ENCODE peak calls at places on chromosomes 2 and 18, in seven cellular contexts. T is IMR-90, V is H1, W is neuronal stem cell, R is mesenchymal stem cell, X is mesendoderm, P is trophoblast cell. D is an unnamed sample.

GRCh38 chr18:7568426-7568825 is 1.3 kb downstream of the PTPRM start:
- DNase-seq in T (peak; percentile 20), V (no peak), W (no peak), R (peak; percentile 59), X (peak; percentile 74), P (no peak), D (peak; percentile 68)

GRCh38 chr18:48613589-48613988 is 74.8 kb downstream of the CTIF start:
- DNase-seq in T (peak; percentile 49), V (no peak), W (no peak), R (no peak), X (no peak), P (no peak), D (no peak)

GRCh38 chr18:9242987-9243386 is 91.6 kb upstream of the TWSG1 start:
- DNase-seq in T (no peak), V (no peak), W (no peak), R (no peak), X (no peak), P (no peak), D (no peak)

GRCh38 chr2:42931818-42932195 is 139.4 kb upstream of the HAAO start:
- DNase-seq in T (peak; percentile 28), V (no peak), W (no peak), R (no peak), X (peak; percentile 76), P (no peak), D (no peak)

GRCh38 chr2:107684421-107684820 is 142.3 kb upstream of the RGPD4 start:
- DNase-seq in T (no peak), V (no peak), W (no peak), R (no peak), X (no peak), P (no peak), D (no peak)

GRCh38 chr2:128359841-128360240 is 41.2 kb upstream of the HS6ST1 start:
- DNase-seq in T (no peak), V (no peak), W (no peak), R (no peak), X (no peak), P (no peak), D (no peak)

GRCh38 chr2:10659898-10660568 is 29.7 kb downstream of the NOL10 start:
- DNase-seq in T (peak; percentile 90), V (no peak), W (peak; percentile 35), R (peak; percentile 78), X (peak; percentile 45), P (peak; percentile 82), D (peak; percentile 63)

GRCh38 chr18:72700961-72701710 is 157.0 kb upstream of the CBLN2 start:
- DNase-seq in T (peak; percentile 14), V (no peak), W (no peak), R (peak; percentile 34), X (peak; percentile 22), P (no peak), D (no peak)

GRCh38 chr2:190765386-190766173 is 115.0 kb upstream of the GLS start:
- DNase-seq in T (peak; percentile 89), V (no peak), W (no peak), R (peak; percentile 81), X (no peak), P (no peak), D (no peak)

GRCh38 chr18:26618130-26618529 is 69.8 kb upstream of the KCTD1 start:
- DNase-seq in T (no peak), V (no peak), W (no peak), R (no peak), X (no peak), P (no peak), D (no peak)

GRCh38 chr2:3127710-3128109 is 249.9 kb downstream of the EIPR1 start:
- DNase-seq in T (no peak), V (no peak), W (no peak), R (no peak), X (no peak), P (no peak), D (no peak)

GRCh38 chr2:108935231-108935863 is 53.7 kb downstream of the EDAR start:
- DNase-seq in T (no peak), V (no peak), W (peak; percentile 48), R (no peak), X (peak; percentile 30), P (no peak), D (no peak)

GRCh38 chr18:48227206-48227605 is 182.0 kb downstream of the ZBTB7C start:
- DNase-seq in T (no peak), V (no peak), W (no peak), R (no peak), X (no peak), P (no peak), D (no peak)

GRCh38 chr2:26722911-26723310 is 30.4 kb downstream of the KCNK3 start:
- DNase-seq in T (no peak), V (no peak), W (no peak), R (no peak), X (no peak), P (no peak), D (no peak)

GRCh38 chr2:163182764-163183354 is 344.3 kb upstream of the KCNH7 start:
- DNase-seq in T (peak; percentile 32), V (no peak), W (no peak), R (peak; percentile 27), X (no peak), P (no peak), D (no peak)

GRCh38 chr2:26735883-26736588 is 28.0 kb upstream of the SLC35F6 start:
- DNase-seq in T (no peak), V (no peak), W (no peak), R (no peak), X (no peak), P (no peak), D (no peak)

GRCh38 chr2:109707281-109708147 is 86.6 kb upstream of the RGPD5 start:
- DNase-seq in T (no peak), V (no peak), W (no peak), R (no peak), X (no peak), P (no peak), D (no peak)

GRCh38 chr18:2958819-2959298 is 54.1 kb downstream of the LPIN2 start:
- DNase-seq in T (peak; percentile 63), V (no peak), W (no peak), R (peak; percentile 89), X (no peak), P (no peak), D (no peak)

GRCh38 chr2:86383844-86384243 is 46.4 kb upstream of the REEP1 start:
- DNase-seq in T (peak; percentile 73), V (no peak), W (no peak), R (peak; percentile 22), X (no peak), P (no peak), D (no peak)

GRCh38 chr2:230124792-230125452 is 56.2 kb upstream of the SLC16A14 start:
- DNase-seq in T (no peak), V (no peak), W (no peak), R (no peak), X (no peak), P (no peak), D (no peak)

GRCh38 chr2:64879745-64880144 is 109.5 kb upstream of the SLC1A4 start:
- DNase-seq in T (no peak), V (no peak), W (no peak), R (no peak), X (no peak), P (no peak), D (no peak)

GRCh38 chr18:25351280-25351772 is 640 bp downstream of the ZNF521 start:
- DNase-seq in T (peak; percentile 1), V (no peak), W (peak; percentile 51), R (peak; percentile 49), X (no peak), P (no peak), D (no peak)

GRCh38 chr18:48539406-48540328 is 836 bp downstream of the CTIF start:
- DNase-seq in T (peak; percentile 59), V (no peak), W (peak; percentile 57), R (peak; percentile 78), X (peak; percentile 81), P (peak; percentile 60), D (peak; percentile 50)

GRCh38 chr2:238131761-238132462 is 6.6 kb upstream of the KLHL30 start:
- DNase-seq in T (no peak), V (no peak), W (no peak), R (no peak), X (no peak), P (no peak), D (no peak)

GRCh38 chr2:238128061-238129040 is 10.1 kb upstream of the KLHL30 start:
- DNase-seq in T (no peak), V (no peak), W (no peak), R (no peak), X (no peak), P (no peak), D (peak; percentile 82)

GRCh38 chr2:238129166-238130010 is 9.1 kb upstream of the KLHL30 start:
- DNase-seq in T (no peak), V (no peak), W (no peak), R (no peak), X (no peak), P (no peak), D (no peak)

GRCh38 chr2:238130696-238131628 is 7.5 kb upstream of the KLHL30 start:
- DNase-seq in T (no peak), V (no peak), W (no peak), R (no peak), X (no peak), P (no peak), D (no peak)

GRCh38 chr2:238130111-238130695 is 8.3 kb upstream of the KLHL30 start:
- DNase-seq in T (no peak), V (no peak), W (no peak), R (no peak), X (no peak), P (no peak), D (no peak)
- H4K8ac ChIP-seq in T (no peak overlapping the region), V (peak overlapping the region; percentile 63), W (no peak overlapping the region), R (no peak overlapping the region), X (no peak overlapping the region), P (no peak overlapping the region), D (no peak overlapping the region)

DNA sequence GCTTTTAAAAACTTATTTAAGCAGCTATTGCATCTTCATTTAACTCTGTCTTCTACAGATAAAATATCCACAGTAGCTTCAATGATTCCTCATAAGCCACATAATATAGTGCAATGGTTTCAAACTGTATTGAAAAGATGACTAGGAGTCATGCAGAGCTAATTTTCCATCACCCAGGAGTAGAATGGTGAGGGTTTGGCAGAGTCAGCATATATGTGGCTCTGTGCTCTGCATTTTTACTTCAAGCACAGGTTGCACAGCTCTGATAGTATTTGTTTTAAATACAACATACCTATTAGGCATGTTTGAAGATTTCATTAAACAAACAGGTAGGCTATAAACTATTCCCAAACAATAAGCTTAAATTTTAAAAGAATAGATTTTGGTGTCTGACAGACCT is 731.9 kb upstream of the VRK2 start:
- DNase-seq in T (no peak), V (no peak), W (no peak), R (no peak), X (no peak), P (no peak), D (no peak)
- H4K8ac ChIP-seq in T (no peak overlapping the region), V (no peak overlapping the region), W (no peak overlapping the region), R (no peak overlapping the region), X (no peak overlapping the region), P (no peak overlapping the region), D (no peak overlapping the region)

GRCh38 chr2:233185963-233186362 is 65.5 kb upstream of the ATG16L1 start:
- DNase-seq in T (no peak), V (no peak), W (no peak), R (no peak), X (no peak), P (no peak), D (no peak)
- H4K8ac ChIP-seq in T (no peak overlapping the region), V (no peak overlapping the region), W (no peak overlapping the region), R (no peak overlapping the region), X (no peak overlapping the region), P (no peak overlapping the region), D (no peak overlapping the region)

GRCh38 chr2:156779416-156780117 is 343.4 kb downstream of the GPD2 start:
- DNase-seq in T (no peak), V (no peak), W (no peak), R (no peak), X (no peak), P (no peak), D (no peak)

GRCh38 chr2:156784034-156784433 is 347.9 kb downstream of the GPD2 start:
- DNase-seq in T (no peak), V (no peak), W (no peak), R (no peak), X (no peak), P (no peak), D (no peak)

GRCh38 chr2:156778916-156779315 is 342.7 kb downstream of the GPD2 start:
- DNase-seq in T (no peak), V (no peak), W (no peak), R (no peak), X (no peak), P (no peak), D (no peak)
- H4K8ac ChIP-seq in T (no peak overlapping the region), V (no peak overlapping the region), W (no peak overlapping the region), R (no peak overlapping the region), X (no peak overlapping the region), P (no peak overlapping the region), D (no peak overlapping the region)

D was measured in H9.